ENCODE peak calls at places on chromosomes 3 and 15, in four cellular contexts. E is mesendoderm, P is H1, X is H9. Y is an unnamed sample.

GRCh38 chr15:55737373-55737772 is 5.6 kb downstream of the PRTG start:
- DNase-seq in P (no peak), X (no peak), E (peak), Y (peak)

GRCh38 chr3:133568294-133569014 is 5.0 kb upstream of the CDV3 start:
- DNase-seq in X (no peak), E (peak), P (no peak), Y (peak)

GRCh38 chr3:132145833-132146232 is 111.0 kb upstream of the CPNE4 start:
- DNase-seq in E (no peak), X (no peak), P (no peak), Y (peak)

GRCh38 chr3:126124148-126124868 is 40.4 kb upstream of the SLC41A3 start:
- DNase-seq in E (peak), P (no peak), X (peak), Y (no peak)

GRCh38 chr15:75836953-75837321 is 6.3 kb upstream of the UBE2Q2 start:
- DNase-seq in E (no peak), P (no peak), X (no peak), Y (peak)

GRCh38 chr3:110327870-110328269 is 743.7 kb upstream of the NECTIN3 start:
- DNase-seq in X (no peak), E (no peak), P (no peak), Y (peak)

GRCh38 chr3:105444725-105445124 is 78.0 kb downstream of the ALCAM start:
- DNase-seq in X (no peak), P (no peak), E (no peak), Y (peak)

GRCh38 chr3:42802876-42803799 is 1.2 kb downstream of the HIGD1A start:
- DNase-seq in X (peak), P (no peak), E (peak), Y (peak)

GRCh38 chr3:151439652-151440125 is 21.2 kb downstream of the IGSF10 start:
- DNase-seq in X (no peak), E (peak), P (no peak), Y (peak)

GRCh38 chr15:73782339-73782979 is 29.3 kb upstream of the INSYN1 start:
- DNase-seq in X (no peak), P (no peak), E (no peak), Y (no peak)

GRCh38 chr3:128483657-128484403 is 9.2 kb downstream of the GATA2 start:
- DNase-seq in X (peak), P (no peak), E (peak), Y (no peak)

GRCh38 chr3:150540297-150540696 is 6.0 kb downstream of the SERP1 start:
- DNase-seq in E (no peak), X (no peak), P (no peak), Y (no peak)

GRCh38 chr3:168051579-168052183 is 44.0 kb downstream of the GOLIM4 start:
- DNase-seq in E (no peak), X (no peak), P (no peak), Y (peak)

GRCh38 chr3:168052517-168052916 is 43.2 kb downstream of the GOLIM4 start:
- DNase-seq in X (no peak), E (no peak), P (no peak), Y (no peak)

GRCh38 chr3:168054447-168054846 is 41.3 kb downstream of the GOLIM4 start:
- DNase-seq in P (no peak), X (no peak), E (no peak), Y (no peak)

GRCh38 chr3:168049366-168049974 is 46.3 kb downstream of the GOLIM4 start:
- DNase-seq in E (no peak), X (no peak), P (no peak), Y (peak)

DNA sequence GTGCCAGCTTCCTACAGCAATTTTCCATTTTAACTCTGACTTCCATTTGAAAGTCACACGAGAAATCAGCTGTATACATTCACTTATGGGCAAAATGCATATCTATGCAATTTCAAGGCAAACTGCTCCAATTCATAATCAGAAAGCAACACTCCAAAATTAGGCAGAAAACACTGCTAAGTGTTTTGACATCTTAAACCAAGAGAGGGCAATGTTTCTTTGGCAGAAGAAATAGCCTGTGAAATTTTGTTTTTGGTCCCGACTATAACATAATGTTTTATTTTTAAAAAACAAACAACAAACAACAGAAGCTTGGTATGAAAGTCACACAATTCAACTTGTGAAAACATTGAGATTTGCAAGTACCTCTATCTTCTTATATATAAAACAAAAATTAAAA is 42.6 kb downstream of the GOLIM4 start:
- DNase-seq in E (no peak), P (no peak), X (no peak), Y (no peak)
- H4K5ac ChIP-seq in E (no peak), P (no peak), X (no peak), Y (no peak)

DNA sequence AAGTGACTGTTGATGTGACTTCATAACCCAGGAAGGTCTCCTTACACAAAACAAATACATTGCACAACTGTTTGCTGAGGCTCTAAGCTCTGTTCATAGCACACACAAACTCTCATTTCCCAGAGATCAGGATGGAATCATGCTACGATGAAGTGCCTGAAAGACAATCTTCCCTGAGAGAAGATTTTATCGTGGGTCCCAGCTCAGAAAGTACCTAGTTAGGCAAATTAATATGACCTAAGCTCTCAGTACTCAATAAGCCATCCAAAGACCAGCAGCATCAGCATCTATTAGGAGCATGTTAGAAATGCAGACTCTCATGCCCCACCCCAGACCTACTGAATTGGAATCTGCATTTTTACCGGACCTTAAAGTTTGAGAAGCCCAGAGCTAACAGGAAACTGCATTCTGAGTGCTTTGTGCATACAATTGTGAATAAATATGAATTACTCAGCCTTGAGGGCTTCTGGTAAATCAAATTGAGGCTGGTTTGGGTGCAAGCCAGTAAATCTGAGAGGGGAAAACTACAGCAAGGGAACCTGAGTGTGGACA is 161.5 kb upstream of the C2CD4B start:
- DNase-seq in E (no peak), X (no peak), P (no peak), Y (no peak)
- H4K5ac ChIP-seq in E (no peak), X (no peak), P (no peak), Y (no peak)

GRCh38 chr15:79307251-79307650 is 3.7 kb upstream of the TMED3 start:
- DNase-seq in P (no peak), X (no peak), E (no peak), Y (no peak)
- H4K5ac ChIP-seq in P (no peak), X (no peak), E (no peak), Y (no peak)

DNA sequence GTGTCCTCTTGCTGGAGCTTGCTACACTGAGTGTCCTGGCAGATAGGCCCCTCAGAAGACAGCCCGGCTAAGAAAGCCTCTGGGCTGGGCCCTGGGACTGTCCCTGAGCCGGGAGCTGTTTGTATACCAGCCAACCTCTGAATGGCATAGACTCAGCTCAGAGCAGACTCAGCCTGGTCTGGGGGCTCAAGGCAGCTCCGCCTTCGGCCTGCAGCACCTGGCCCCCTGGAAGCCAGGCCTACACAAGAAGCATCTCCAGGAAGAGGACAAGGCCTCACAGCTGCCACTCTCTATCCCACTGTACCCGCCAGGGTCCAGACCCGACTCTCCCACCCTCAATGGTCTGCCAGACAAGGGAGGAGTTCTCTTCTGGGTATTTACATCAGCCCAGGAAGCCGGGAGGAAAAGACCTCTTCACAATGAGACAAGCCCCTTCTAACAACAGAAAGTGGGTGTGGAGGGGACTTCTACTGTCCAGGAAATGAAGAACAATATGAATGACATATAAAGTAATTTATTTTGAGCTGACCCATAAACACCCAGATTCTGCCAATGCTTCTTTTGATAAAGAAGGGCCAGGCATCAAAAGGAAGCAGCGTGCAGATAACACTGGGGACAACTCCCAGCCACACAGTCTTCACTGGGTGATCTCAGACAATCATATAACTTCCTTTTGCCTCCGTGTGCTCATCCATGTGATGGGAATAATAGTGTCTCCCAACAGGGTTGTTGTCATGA is 110.2 kb downstream of the TPRA1 start:
- DNase-seq in P (no peak), E (no peak), X (no peak), Y (no peak)
- H4K5ac ChIP-seq in P (no peak), E (no peak), X (no peak), Y (no peak)

GRCh38 chr3:36409862-36410261 is 29.6 kb downstream of the STAC start:
- DNase-seq in X (no peak), E (no peak), P (no peak), Y (no peak)

GRCh38 chr3:36403661-36404060 is 23.4 kb downstream of the STAC start:
- DNase-seq in P (no peak), X (no peak), E (no peak), Y (no peak)

GRCh38 chr3:36405193-36405592 is 24.9 kb downstream of the STAC start:
- DNase-seq in E (no peak), P (no peak), X (no peak), Y (no peak)

GRCh38 chr3:36408146-36408545 is 27.8 kb downstream of the STAC start:
- DNase-seq in X (no peak), P (no peak), E (peak), Y (no peak)
- H4K5ac ChIP-seq in X (peak), P (no peak), E (no peak), Y (no peak)

GRCh38 chr3:147419731-147420360 is 10.7 kb downstream of the ZIC1 start:
- DNase-seq in P (no peak), E (no peak), X (no peak), Y (no peak)
- H4K5ac ChIP-seq in P (no peak), E (no peak), X (no peak), Y (no peak)

GRCh38 chr15:59594991-59595390 is 16.6 kb upstream of the GCNT3 start:
- DNase-seq in P (no peak), E (no peak), X (no peak), Y (no peak)

GRCh38 chr15:59594493-59594942 is 17.1 kb upstream of the GCNT3 start:
- DNase-seq in P (no peak), X (no peak), E (no peak), Y (peak)

GRCh38 chr15:59591372-59591771 is 20.2 kb upstream of the GCNT3 start:
- DNase-seq in E (no peak), X (no peak), P (no peak), Y (no peak)

GRCh38 chr15:59596640-59597039 is 14.9 kb upstream of the GCNT3 start:
- DNase-seq in E (no peak), X (no peak), P (no peak), Y (no peak)

DNA sequence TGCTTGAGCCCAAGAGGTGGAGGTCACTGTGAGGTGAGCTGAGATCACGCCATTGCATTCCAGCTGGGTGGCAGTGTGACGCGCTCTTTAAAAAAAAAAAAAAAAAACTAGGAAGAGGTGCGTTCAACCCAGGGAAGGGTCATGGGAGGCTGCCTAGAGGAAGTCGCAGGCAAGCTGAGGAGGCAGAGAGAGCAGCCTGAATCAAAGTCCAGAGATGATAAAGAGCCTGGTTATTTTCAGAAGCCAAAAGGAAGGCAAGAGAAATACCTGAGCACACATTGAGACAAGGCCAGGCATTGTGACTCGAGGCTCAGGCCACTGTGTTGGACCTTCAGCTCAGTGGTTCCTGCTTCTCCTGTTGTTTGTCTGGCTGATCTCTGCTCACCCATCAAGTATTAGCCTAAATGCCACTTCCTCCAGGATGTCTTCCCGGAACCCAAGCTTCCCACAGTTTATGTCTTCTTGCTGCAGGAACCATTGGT is 16.1 kb upstream of the GCNT3 start:
- DNase-seq in P (no peak), X (no peak), E (no peak), Y (no peak)
- H4K5ac ChIP-seq in P (no peak), X (no peak), E (no peak), Y (no peak)

DNA sequence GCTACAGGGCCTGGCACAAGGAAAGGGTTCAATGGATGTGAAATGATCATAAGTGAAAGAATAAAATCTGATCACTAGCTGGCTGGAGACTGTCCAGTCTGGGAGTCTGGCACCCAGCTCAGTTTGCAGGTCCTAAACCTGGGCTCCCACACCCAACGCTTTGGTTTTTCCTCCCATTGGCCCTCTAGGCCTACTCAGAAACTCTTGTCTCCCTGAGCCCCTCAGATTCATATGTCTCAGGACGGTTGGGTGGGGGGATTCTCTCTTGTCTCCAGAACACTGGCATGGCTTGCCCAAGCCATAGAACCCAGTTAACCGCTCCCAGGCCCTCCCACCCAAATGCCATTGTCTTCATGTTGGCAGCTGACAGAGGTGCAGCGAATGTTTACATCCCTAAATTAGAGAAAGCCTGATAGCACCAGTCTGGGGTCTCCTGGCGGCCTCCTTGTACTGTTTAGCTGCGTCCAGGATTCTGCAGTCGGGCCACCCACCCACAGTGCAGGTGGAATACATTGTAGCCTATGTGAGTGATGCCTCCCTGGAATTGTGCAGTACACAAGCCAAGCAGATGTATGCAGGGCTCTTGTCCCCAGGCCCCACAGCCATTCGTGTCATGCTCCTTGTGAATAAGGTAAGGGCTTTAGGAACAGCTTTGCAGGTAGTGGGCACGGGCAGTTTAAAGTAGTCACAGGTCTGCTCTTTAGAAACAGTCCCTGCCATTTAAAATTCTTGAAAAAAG is 266.3 kb downstream of the XXYLT1 start:
- DNase-seq in P (no peak), X (no peak), E (no peak), Y (no peak)
- H4K5ac ChIP-seq in P (no peak), X (no peak), E (no peak), Y (no peak)

Y was measured in IMR-90.